ENCODE peak calls at places on chromosome 14, in nine cellular contexts. H, D, I, U, R, M, G, J and O are unnamed samples.

GRCh38 chr14:89509891-89510290 is 92.9 kb upstream of the FOXN3 start:
- DNase-seq in H (no peak), D (no peak), I (no peak), U (no peak), R (no peak), M (no peak), G (no peak), J (no peak), O (no peak)

GRCh38 chr14:55502746-55503284 is 62.4 kb upstream of the TBPL2 start:
- DNase-seq in H (no peak), D (no peak), I (no peak), U (no peak), R (no peak), M (no peak), G (no peak), J (no peak), O (no peak)

GRCh38 chr14:105941226-105942166 is 415.1 kb downstream of the TMEM121 start:
- DNase-seq in H (no peak), D (no peak), I (no peak), U (no peak), R (no peak), M (no peak), G (no peak), J (no peak), O (no peak)

GRCh38 chr14:94867931-94868597 is 98.2 kb upstream of the GSC start:
- DNase-seq in H (no peak), D (no peak), I (no peak), U (no peak), R (no peak), M (no peak), G (no peak), J (no peak), O (no peak)

GRCh38 chr14:44979740-44980346 is 17.9 kb downstream of the TOGARAM1 start:
- DNase-seq in H (no peak), D (no peak), I (no peak), U (no peak), R (no peak), M (no peak), G (no peak), J (no peak), O (no peak)

GRCh38 chr14:30312214-30312613 is 246.7 kb upstream of the G2E3 start:
- DNase-seq in H (no peak), D (no peak), I (no peak), U (no peak), R (no peak), M (no peak), G (no peak), J (no peak), O (no peak)

GRCh38 chr14:106694638-106695393 is 1168.4 kb downstream of the TMEM121 start:
- DNase-seq in H (peak; percentile 68), D (peak; percentile 66), I (peak; percentile 23), U (no peak), R (peak; percentile 68), M (peak; percentile 56), G (no peak), J (no peak), O (peak; percentile 63)

GRCh38 chr14:90193925-90194324 is 62.4 kb upstream of the PSMC1 start:
- DNase-seq in H (no peak), D (peak; percentile 6), I (no peak), U (no peak), R (no peak), M (no peak), G (no peak), J (peak; percentile 28), O (no peak)

GRCh38 chr14:64053694-64054669 is 201.2 kb downstream of the SYNE2 start:
- DNase-seq in H (no peak), D (no peak), I (no peak), U (no peak), R (no peak), M (no peak), G (no peak), J (no peak), O (no peak)

GRCh38 chr14:34857689-34858449 is 17.3 kb downstream of the BAZ1A start:
- DNase-seq in H (no peak), D (no peak), I (no peak), U (no peak), R (peak; percentile 73), M (peak; percentile 76), G (no peak), J (no peak), O (no peak)

GRCh38 chr14:88895116-88895515 is 70.7 kb downstream of the TTC8 start:
- DNase-seq in H (no peak), D (no peak), I (no peak), U (peak; percentile 60), R (no peak), M (no peak), G (no peak), J (no peak), O (no peak)

GRCh38 chr14:50347521-50347920 is 35.4 kb downstream of the DMAC2L start:
- DNase-seq in H (no peak), D (no peak), I (no peak), U (peak; percentile 45), R (no peak), M (no peak), G (no peak), J (no peak), O (no peak)

GRCh38 chr14:34120185-34120977 is 169.5 kb upstream of the EGLN3 start:
- DNase-seq in H (no peak), D (no peak), I (no peak), U (no peak), R (no peak), M (no peak), G (no peak), J (no peak), O (no peak)

GRCh38 chr14:77151245-77151644 is 9.7 kb upstream of the ZDHHC22 start:
- DNase-seq in H (no peak), D (no peak), I (no peak), U (peak; percentile 19), R (no peak), M (no peak), G (peak; percentile 13), J (peak; percentile 65), O (no peak)

GRCh38 chr14:20553024-20553423 is 7.8 kb downstream of the RNASE9 start:
- DNase-seq in H (no peak), D (no peak), I (no peak), U (no peak), R (no peak), M (no peak), G (no peak), J (no peak), O (no peak)

GRCh38 chr14:103868242-103868897 is 21.0 kb upstream of the PPP1R13B start:
- DNase-seq in H (no peak), D (no peak), I (no peak), U (no peak), R (no peak), M (no peak), G (no peak), J (no peak), O (no peak)

GRCh38 chr14:98651042-98651441 is 621.0 kb downstream of the BCL11B start:
- DNase-seq in H (no peak), D (no peak), I (no peak), U (no peak), R (no peak), M (no peak), G (no peak), J (no peak), O (no peak)

GRCh38 chr14:22847661-22848341 is 11.4 kb downstream of the MMP14 start:
- DNase-seq in H (no peak), D (no peak), I (no peak), U (peak; percentile 59), R (no peak), M (no peak), G (no peak), J (no peak), O (no peak)

GRCh38 chr14:97113339-97113738 is 316.2 kb downstream of the VRK1 start:
- DNase-seq in H (no peak), D (no peak), I (no peak), U (no peak), R (no peak), M (no peak), G (no peak), J (no peak), O (no peak)

GRCh38 chr14:29930283-29930682 is 2.6 kb upstream of the PRKD1 start:
- DNase-seq in H (no peak), D (no peak), I (no peak), U (peak; percentile 56), R (no peak), M (no peak), G (no peak), J (no peak), O (no peak)

GRCh38 chr14:100824156-100824555 is 1.8 kb upstream of the MEG3 start:
- DNase-seq in H (no peak), D (no peak), I (no peak), U (no peak), R (no peak), M (no peak), G (peak; percentile 57), J (no peak), O (no peak)

GRCh38 chr14:105314287-105315185 is at the start of gene PACS2:
- DNase-seq in H (peak; percentile 78), D (peak; percentile 83), I (peak; percentile 70), U (peak; percentile 38), R (peak; percentile 86), M (peak; percentile 82), G (peak; percentile 68), J (peak; percentile 78), O (peak; percentile 79)

GRCh38 chr14:73754911-73755360 is 40.8 kb upstream of the PNMA1 start:
- DNase-seq in H (no peak), D (no peak), I (no peak), U (no peak), R (no peak), M (no peak), G (no peak), J (no peak), O (no peak)

GRCh38 chr14:95045836-95046430 is 111.4 kb downstream of the DICER1 start:
- DNase-seq in H (no peak), D (no peak), I (no peak), U (no peak), R (no peak), M (no peak), G (no peak), J (peak; percentile 5), O (no peak)

GRCh38 chr14:73879027-73879426 is 7.6 kb upstream of the ZNF410 start:
- DNase-seq in H (no peak), D (no peak), I (no peak), U (peak; percentile 29), R (no peak), M (no peak), G (no peak), J (no peak), O (no peak)

GRCh38 chr14:105525861-105526780 is at the start of gene TMEM121:
- DNase-seq in H (peak; percentile 50), D (peak; percentile 49), I (no peak), U (no peak), R (peak; percentile 25), M (peak; percentile 27), G (no peak), J (peak; percentile 63), O (peak; percentile 33)

GRCh38 chr14:101715209-101716076 is 46.1 kb upstream of the PPP2R5C start:
- DNase-seq in H (no peak), D (no peak), I (no peak), U (no peak), R (no peak), M (no peak), G (no peak), J (no peak), O (no peak)

GRCh38 chr14:23361320-23361719 is 3.7 kb downstream of the EFS start:
- DNase-seq in H (no peak), D (no peak), I (no peak), U (peak; percentile 73), R (no peak), M (no peak), G (no peak), J (no peak), O (no peak)

GRCh38 chr14:90419200-90419599 is 22.4 kb downstream of the CALM1 start:
- DNase-seq in H (no peak), D (no peak), I (no peak), U (peak; percentile 87), R (no peak), M (no peak), G (peak; percentile 36), J (no peak), O (no peak)

GRCh38 chr14:81519200-81519998 is 14.3 kb downstream of the SEL1L start:
- DNase-seq in H (no peak), D (no peak), I (no peak), U (no peak), R (no peak), M (peak; percentile 17), G (no peak), J (no peak), O (no peak)

GRCh38 chr14:104744484-104744883 is 8.5 kb upstream of the SIVA1 start:
- DNase-seq in H (no peak), D (no peak), I (no peak), U (no peak), R (no peak), M (no peak), G (no peak), J (no peak), O (no peak)